ENCODE peak calls at places on chromosome 18, in eight cellular contexts. H, N, W, Q, T, G, J and P are unnamed samples.

GRCh38 chr18:11579916-11580315 is 29.5 kb upstream of the SLC35G4 start:
- DNase-seq in H (no peak), N (no peak), W (no peak), Q (no peak), T (no peak), G (no peak), J (no peak), P (no peak)

GRCh38 chr18:73848656-73849055 is 299.0 kb downstream of the FBXO15 start:
- DNase-seq in H (no peak), N (no peak), W (no peak), Q (no peak), T (no peak), G (no peak), J (no peak), P (no peak)

GRCh38 chr18:49849331-49850217 is 36.2 kb upstream of the ACAA2 start:
- DNase-seq in H (no peak), N (no peak), W (no peak), Q (peak), T (peak), G (no peak), J (peak), P (peak)

GRCh38 chr18:25019086-25019860 is 332.7 kb downstream of the ZNF521 start:
- DNase-seq in H (no peak), N (no peak), W (no peak), Q (no peak), T (no peak), G (no peak), J (no peak), P (no peak)

GRCh38 chr18:10912790-10913560 is 236.4 kb downstream of the PIEZO2 start:
- DNase-seq in H (no peak), N (no peak), W (no peak), Q (no peak), T (peak), G (no peak), J (no peak), P (peak)

GRCh38 chr18:42053188-42053781 is 98.3 kb downstream of the PIK3C3 start:
- DNase-seq in H (no peak), N (peak), W (peak), Q (no peak), T (peak), G (peak), J (peak), P (peak)

GRCh38 chr18:45728341-45729010 is 4.5 kb downstream of the SLC14A1 start:
- DNase-seq in H (no peak), N (no peak), W (no peak), Q (no peak), T (no peak), G (no peak), J (no peak), P (no peak)

GRCh38 chr18:43277164-43277600 is at the start of gene SYT4:
- DNase-seq in H (peak), N (no peak), W (no peak), Q (no peak), T (no peak), G (peak), J (peak), P (peak)

GRCh38 chr18:6885992-6886823 is 156.7 kb downstream of the ARHGAP28 start:
- DNase-seq in H (no peak), N (peak), W (no peak), Q (no peak), T (peak), G (peak), J (peak), P (peak)

GRCh38 chr18:49848115-49848514 is 34.8 kb upstream of the ACAA2 start:
- DNase-seq in H (no peak), N (no peak), W (no peak), Q (no peak), T (no peak), G (no peak), J (no peak), P (no peak)

GRCh38 chr18:12098389-12098788 is 4.7 kb downstream of the ANKRD62 start:
- DNase-seq in H (no peak), N (no peak), W (no peak), Q (no peak), T (no peak), G (no peak), J (no peak), P (no peak)

GRCh38 chr18:11710578-11710977 is 21.5 kb downstream of the GNAL start:
- DNase-seq in H (no peak), N (no peak), W (no peak), Q (no peak), T (no peak), G (no peak), J (no peak), P (no peak)

GRCh38 chr18:54828290-54828871 is at the start of gene RAB27B:
- DNase-seq in H (peak), N (no peak), W (peak), Q (peak), T (peak), G (no peak), J (no peak), P (peak)

GRCh38 chr18:59724116-59724515 is 26.9 kb upstream of the CCBE1 start:
- DNase-seq in H (no peak), N (no peak), W (no peak), Q (peak), T (no peak), G (no peak), J (no peak), P (no peak)

GRCh38 chr18:56702946-56703345 is 51.8 kb downstream of the WDR7 start:
- DNase-seq in H (no peak), N (peak), W (peak), Q (no peak), T (peak), G (no peak), J (peak), P (no peak)

GRCh38 chr18:68803371-68803770 is 5.5 kb downstream of the CCDC102B start:
- DNase-seq in H (no peak), N (no peak), W (no peak), Q (no peak), T (no peak), G (no peak), J (no peak), P (no peak)

GRCh38 chr18:74804677-74805076 is 207.0 kb downstream of the ZNF407 start:
- DNase-seq in H (no peak), N (no peak), W (no peak), Q (no peak), T (no peak), G (no peak), J (no peak), P (no peak)

GRCh38 chr18:70288851-70289328 is at the start of gene SOCS6:
- DNase-seq in H (no peak), N (peak), W (no peak), Q (peak), T (peak), G (peak), J (peak), P (peak)

GRCh38 chr18:32669549-32670165 is 103.2 kb downstream of the KLHL14 start:
- DNase-seq in H (no peak), N (no peak), W (no peak), Q (no peak), T (no peak), G (no peak), J (no peak), P (no peak)

GRCh38 chr18:6729247-6730091 is at the start of gene ARHGAP28:
- DNase-seq in H (peak), N (peak), W (no peak), Q (peak), T (peak), G (peak), J (peak), P (peak)

GRCh38 chr18:3226048-3226447 is 6.3 kb upstream of the MYOM1 start:
- DNase-seq in H (no peak), N (no peak), W (no peak), Q (no peak), T (no peak), G (no peak), J (no peak), P (no peak)

GRCh38 chr18:39434223-39434622 is 1868.6 kb upstream of the CELF4 start:
- DNase-seq in H (no peak), N (no peak), W (no peak), Q (no peak), T (no peak), G (no peak), J (no peak), P (no peak)

GRCh38 chr18:5475252-5475651 is 68.5 kb downstream of the EPB41L3 start:
- DNase-seq in H (no peak), N (no peak), W (no peak), Q (no peak), T (no peak), G (no peak), J (no peak), P (no peak)

GRCh38 chr18:45059695-45060094 is 379.0 kb downstream of the SETBP1 start:
- DNase-seq in H (no peak), N (no peak), W (no peak), Q (no peak), T (peak), G (no peak), J (no peak), P (no peak)

GRCh38 chr18:65859075-65859474 is 108.3 kb downstream of the CDH7 start:
- DNase-seq in H (no peak), N (no peak), W (no peak), Q (no peak), T (no peak), G (no peak), J (no peak), P (no peak)

GRCh38 chr18:23878336-23878900 is 136.1 kb upstream of the TTC39C start:
- DNase-seq in H (no peak), N (no peak), W (no peak), Q (no peak), T (no peak), G (no peak), J (no peak), P (no peak)

GRCh38 chr18:36526611-36527010 is 229.1 kb downstream of the FHOD3 start:
- DNase-seq in H (no peak), N (no peak), W (no peak), Q (no peak), T (no peak), G (no peak), J (no peak), P (no peak)

GRCh38 chr18:51153659-51154371 is 43.7 kb downstream of the MEX3C start:
- DNase-seq in H (peak), N (peak), W (no peak), Q (no peak), T (no peak), G (no peak), J (no peak), P (no peak)

GRCh38 chr18:6058941-6059340 is 163.6 kb upstream of the TMEM200C start:
- DNase-seq in H (no peak), N (no peak), W (no peak), Q (no peak), T (peak), G (no peak), J (peak), P (no peak)

GRCh38 chr18:50051288-50051687 is 143.7 kb downstream of the MYO5B start:
- DNase-seq in H (no peak), N (no peak), W (no peak), Q (no peak), T (peak), G (no peak), J (no peak), P (no peak)

GRCh38 chr18:78729099-78729467 is 250.5 kb upstream of the SALL3 start:
- DNase-seq in H (peak), N (no peak), W (no peak), Q (peak), T (no peak), G (no peak), J (no peak), P (no peak)

GRCh38 chr18:28963481-28963880 is 786.6 kb upstream of the CDH2 start:
- DNase-seq in H (no peak), N (no peak), W (no peak), Q (no peak), T (no peak), G (no peak), J (no peak), P (no peak)

GRCh38 chr18:73646196-73646595 is 501.4 kb downstream of the FBXO15 start:
- DNase-seq in H (no peak), N (no peak), W (no peak), Q (no peak), T (no peak), G (no peak), J (no peak), P (no peak)

GRCh38 chr18:32576296-32576916 is 105.7 kb upstream of the GAREM1 start:
- DNase-seq in H (no peak), N (no peak), W (no peak), Q (no peak), T (peak), G (peak), J (peak), P (no peak)

GRCh38 chr18:52652451-52652850 is 312.5 kb downstream of the DCC start:
- DNase-seq in H (no peak), N (no peak), W (no peak), Q (no peak), T (no peak), G (no peak), J (no peak), P (no peak)

GRCh38 chr18:37266290-37266689 is 299.3 kb downstream of the CELF4 start:
- DNase-seq in H (no peak), N (no peak), W (no peak), Q (no peak), T (no peak), G (no peak), J (no peak), P (no peak)

GRCh38 chr18:9123520-9123919 is 13.1 kb upstream of the ANKRD12 start:
- DNase-seq in H (no peak), N (no peak), W (no peak), Q (no peak), T (no peak), G (no peak), J (no peak), P (no peak)

GRCh38 chr18:8045890-8046289 is 478.8 kb downstream of the PTPRM start:
- DNase-seq in H (no peak), N (no peak), W (peak), Q (no peak), T (peak), G (no peak), J (no peak), P (no peak)

GRCh38 chr18:43830905-43831304 is 553.6 kb upstream of the SYT4 start:
- DNase-seq in H (no peak), N (no peak), W (no peak), Q (no peak), T (no peak), G (no peak), J (no peak), P (no peak)

GRCh38 chr18:55318864-55319516 is 269.0 kb downstream of the TCF4 start:
- DNase-seq in H (no peak), N (no peak), W (no peak), Q (no peak), T (no peak), G (no peak), J (peak), P (no peak)